ENCODE peak calls at places on chromosomes 11 and 22, in seven cellular contexts. One of them, this sample, is unnamed.

GRCh38 chr11:65502852-65503603 is 4.2 kb downstream of the MALAT1 start:
- DNase-seq in Right ventricle myocardium superior: no peak
- DNase-seq in EH: peak
- DNase-seq in stimulated activated effector memory CD8-positive, alpha-beta T cell treated with anti-CD3 and anti-CD28 coated beads, Interleukin-12 subunit alpha, Interleukin-12 subunit beta, amount 100 ng/mL, for 72 hours: no peak
- DNase-seq in activated CD4-positive, alpha-beta T cell treated with anti-CD3 and anti-CD28 coated beads for 24 hours: no peak
- DNase-seq in GM19239: no peak
- DNase-seq in activated T-cell treated with anti-CD3 and anti-CD28 coated beads for 1 hour: no peak
- DNase-seq in this sample: peak

GRCh38 chr11:61021661-61022212 is 50.3 kb downstream of the CD6 start:
- DNase-seq in stimulated activated effector memory CD8-positive, alpha-beta T cell treated with anti-CD3 and anti-CD28 coated beads, Interleukin-12 subunit alpha, Interleukin-12 subunit beta, amount 100 ng/mL, for 72 hours: no peak
- DNase-seq in activated T-cell treated with anti-CD3 and anti-CD28 coated beads for 1 hour: peak
- DNase-seq in EH: no peak
- DNase-seq in GM19239: no peak
- DNase-seq in activated CD4-positive, alpha-beta T cell treated with anti-CD3 and anti-CD28 coated beads for 24 hours: peak
- DNase-seq in Right ventricle myocardium superior: peak
- DNase-seq in this sample: peak

GRCh38 chr11:78420796-78421209 is 3.2 kb upstream of the GAB2 start:
- DNase-seq in Right ventricle myocardium superior: peak
- DNase-seq in stimulated activated effector memory CD8-positive, alpha-beta T cell treated with anti-CD3 and anti-CD28 coated beads, Interleukin-12 subunit alpha, Interleukin-12 subunit beta, amount 100 ng/mL, for 72 hours: peak
- DNase-seq in EH: peak
- DNase-seq in GM19239: no peak
- DNase-seq in activated CD4-positive, alpha-beta T cell treated with anti-CD3 and anti-CD28 coated beads for 24 hours: no peak
- DNase-seq in activated T-cell treated with anti-CD3 and anti-CD28 coated beads for 1 hour: no peak
- DNase-seq in this sample: peak

GRCh38 chr11:27028653-27029052 is 12.0 kb upstream of the BBOX1 start:
- DNase-seq in GM19239: no peak
- DNase-seq in stimulated activated effector memory CD8-positive, alpha-beta T cell treated with anti-CD3 and anti-CD28 coated beads, Interleukin-12 subunit alpha, Interleukin-12 subunit beta, amount 100 ng/mL, for 72 hours: no peak
- DNase-seq in activated CD4-positive, alpha-beta T cell treated with anti-CD3 and anti-CD28 coated beads for 24 hours: no peak
- DNase-seq in EH: no peak
- DNase-seq in activated T-cell treated with anti-CD3 and anti-CD28 coated beads for 1 hour: no peak
- DNase-seq in Right ventricle myocardium superior: no peak
- DNase-seq in this sample: peak

GRCh38 chr11:504053-504993 is 2.7 kb downstream of the RNH1 start:
- DNase-seq in stimulated activated effector memory CD8-positive, alpha-beta T cell treated with anti-CD3 and anti-CD28 coated beads, Interleukin-12 subunit alpha, Interleukin-12 subunit beta, amount 100 ng/mL, for 72 hours: no peak
- DNase-seq in Right ventricle myocardium superior: peak
- DNase-seq in activated CD4-positive, alpha-beta T cell treated with anti-CD3 and anti-CD28 coated beads for 24 hours: no peak
- DNase-seq in activated T-cell treated with anti-CD3 and anti-CD28 coated beads for 1 hour: no peak
- DNase-seq in GM19239: no peak
- DNase-seq in EH: peak
- DNase-seq in this sample: peak

GRCh38 chr11:97557399-97557798 is 1167.6 kb downstream of the JRKL start:
- DNase-seq in GM19239: no peak
- DNase-seq in stimulated activated effector memory CD8-positive, alpha-beta T cell treated with anti-CD3 and anti-CD28 coated beads, Interleukin-12 subunit alpha, Interleukin-12 subunit beta, amount 100 ng/mL, for 72 hours: no peak
- DNase-seq in EH: no peak
- DNase-seq in activated T-cell treated with anti-CD3 and anti-CD28 coated beads for 1 hour: no peak
- DNase-seq in Right ventricle myocardium superior: no peak
- DNase-seq in activated CD4-positive, alpha-beta T cell treated with anti-CD3 and anti-CD28 coated beads for 24 hours: no peak
- DNase-seq in this sample: peak

GRCh38 chr11:109586789-109587188 is 164.8 kb downstream of the C11orf87 start:
- DNase-seq in stimulated activated effector memory CD8-positive, alpha-beta T cell treated with anti-CD3 and anti-CD28 coated beads, Interleukin-12 subunit alpha, Interleukin-12 subunit beta, amount 100 ng/mL, for 72 hours: no peak
- DNase-seq in activated CD4-positive, alpha-beta T cell treated with anti-CD3 and anti-CD28 coated beads for 24 hours: no peak
- DNase-seq in Right ventricle myocardium superior: no peak
- DNase-seq in activated T-cell treated with anti-CD3 and anti-CD28 coated beads for 1 hour: no peak
- DNase-seq in EH: no peak
- DNase-seq in GM19239: no peak
- DNase-seq in this sample: no peak

GRCh38 chr11:1295591-1295990 is 13.8 kb downstream of the TOLLIP start:
- DNase-seq in activated CD4-positive, alpha-beta T cell treated with anti-CD3 and anti-CD28 coated beads for 24 hours: no peak
- DNase-seq in Right ventricle myocardium superior: no peak
- DNase-seq in stimulated activated effector memory CD8-positive, alpha-beta T cell treated with anti-CD3 and anti-CD28 coated beads, Interleukin-12 subunit alpha, Interleukin-12 subunit beta, amount 100 ng/mL, for 72 hours: no peak
- DNase-seq in activated T-cell treated with anti-CD3 and anti-CD28 coated beads for 1 hour: no peak
- DNase-seq in EH: no peak
- DNase-seq in GM19239: no peak
- DNase-seq in this sample: no peak

GRCh38 chr22:16917144-16918003 is 90.6 kb downstream of the GAB4 start:
- DNase-seq in Right ventricle myocardium superior: peak
- DNase-seq in activated CD4-positive, alpha-beta T cell treated with anti-CD3 and anti-CD28 coated beads for 24 hours: peak
- DNase-seq in activated T-cell treated with anti-CD3 and anti-CD28 coated beads for 1 hour: peak
- DNase-seq in EH: peak
- DNase-seq in GM19239: peak
- DNase-seq in stimulated activated effector memory CD8-positive, alpha-beta T cell treated with anti-CD3 and anti-CD28 coated beads, Interleukin-12 subunit alpha, Interleukin-12 subunit beta, amount 100 ng/mL, for 72 hours: peak
- DNase-seq in this sample: peak

This sample was measured in left kidney.